ENCODE peak calls at places on chromosomes 7 and 10, in six cellular contexts. G, J, O, T, R and E are unnamed samples.

GRCh38 chr7:44067064-44067951 is 1.9 kb upstream of the PGAM2 start:
- DNase-seq in G (no peak), J (no peak), O (no peak), T (no peak), R (no peak), E (no peak)

GRCh38 chr7:143987513-143987912 is 12.6 kb upstream of the OR6B1 start:
- DNase-seq in G (no peak), J (no peak), O (no peak), T (no peak), R (no peak), E (no peak)

GRCh38 chr10:71854031-71854430 is 3.0 kb upstream of the PSAP start:
- DNase-seq in G (peak; percentile 80), J (no peak), O (no peak), T (no peak), R (no peak), E (no peak)

GRCh38 chr10:28841625-28842024 is 164.3 kb downstream of the BAMBI start:
- DNase-seq in G (no peak), J (no peak), O (no peak), T (no peak), R (no peak), E (peak; percentile 30)

GRCh38 chr7:141617280-141617679 is 66.1 kb downstream of the AGK start:
- DNase-seq in G (no peak), J (no peak), O (no peak), T (no peak), R (no peak), E (no peak)

GRCh38 chr7:156950381-156950858 is 908 bp downstream of the NOM1 start:
- DNase-seq in G (no peak), J (no peak), O (no peak), T (no peak), R (no peak), E (no peak)

GRCh38 chr10:112991888-112992491 is 41.9 kb downstream of the TCF7L2 start:
- DNase-seq in G (peak; percentile 64), J (no peak), O (no peak), T (no peak), R (no peak), E (no peak)

GRCh38 chr7:144534196-144534595 is 130.7 kb upstream of the NOBOX start:
- DNase-seq in G (no peak), J (no peak), O (no peak), T (no peak), R (no peak), E (no peak)

GRCh38 chr7:90262438-90262837 is 17.5 kb downstream of the CFAP69 start:
- DNase-seq in G (no peak), J (no peak), O (no peak), T (no peak), R (no peak), E (no peak)

GRCh38 chr10:53253221-53253620 is 480.6 kb upstream of the MBL2 start:
- DNase-seq in G (no peak), J (no peak), O (no peak), T (no peak), R (no peak), E (no peak)

GRCh38 chr7:3028071-3028766 is 15.4 kb downstream of the CARD11 start:
- DNase-seq in G (peak; percentile 29), J (peak; percentile 9), O (no peak), T (no peak), R (no peak), E (no peak)